ENCODE peak calls at places on chromosome 21, in nine cellular contexts. I, O, V, F, S, A, Z, K and M are unnamed samples.

GRCh38 chr21:42543106-42543847 is 29.6 kb downstream of the SLC37A1 start:
- DNase-seq in O (no peak), A (no peak), K (no peak), V (no peak), S (no peak), I (no peak), Z (no peak), F (no peak), M (no peak)

GRCh38 chr21:44953628-44954021 is 13.8 kb downstream of the SLX9 start:
- DNase-seq in K (no peak), Z (no peak), A (no peak), I (no peak), V (no peak), S (no peak), F (no peak), O (no peak), M (no peak)

GRCh38 chr21:39654951-39655350 is 42.2 kb downstream of the B3GALT5 start:
- DNase-seq in I (no peak), V (no peak), F (no peak), Z (no peak), S (no peak), K (no peak), A (no peak), O (no peak), M (no peak)

GRCh38 chr21:37673801-37674575 is 242.3 kb downstream of the KCNJ6 start:
- DNase-seq in Z (no peak), A (no peak), O (no peak), F (no peak), I (no peak), V (no peak), K (no peak), S (no peak), M (no peak)

GRCh38 chr21:46226920-46227599 is 1.5 kb downstream of the LSS start:
- DNase-seq in S (peak), V (no peak), F (peak), K (no peak), A (no peak), Z (no peak), I (no peak), O (no peak), M (no peak)

GRCh38 chr21:33157303-33157702 is 72.4 kb upstream of the IFNAR2 start:
- DNase-seq in F (peak), S (no peak), K (no peak), I (no peak), V (peak), A (no peak), O (no peak), Z (no peak), M (no peak)

GRCh38 chr21:43905726-43906455 is 40.9 kb downstream of the AGPAT3 start:
- DNase-seq in A (no peak), K (no peak), S (peak), V (no peak), Z (no peak), F (no peak), O (no peak), I (no peak), M (no peak)

GRCh38 chr21:15206514-15206913 is 141.7 kb upstream of the NRIP1 start:
- DNase-seq in S (no peak), K (no peak), F (no peak), V (no peak), O (no peak), A (no peak), Z (no peak), I (no peak), M (no peak)

GRCh38 chr21:36517366-36518075 is 37.6 kb upstream of the CLDN14 start:
- DNase-seq in Z (no peak), A (no peak), K (no peak), O (no peak), S (no peak), I (no peak), F (no peak), V (no peak), M (no peak)

GRCh38 chr21:28308516-28308915 is 684.2 kb downstream of the LTN1 start:
- DNase-seq in V (peak), A (no peak), O (no peak), I (no peak), Z (no peak), F (no peak), K (peak), S (no peak), M (no peak)

GRCh38 chr21:19523731-19524130 is 1120.1 kb upstream of the TMPRSS15 start:
- DNase-seq in F (no peak), K (peak), A (no peak), V (no peak), O (no peak), S (peak), Z (no peak), I (no peak), M (no peak)

GRCh38 chr21:28746166-28746565 is 246.5 kb downstream of the LTN1 start:
- DNase-seq in A (no peak), F (no peak), O (no peak), K (no peak), S (no peak), Z (no peak), I (no peak), V (no peak), M (no peak)

GRCh38 chr21:43333301-43334062 is 93.4 kb downstream of the SIK1 start:
- DNase-seq in A (no peak), V (peak), O (no peak), Z (no peak), K (peak), I (peak), S (peak), F (peak), M (no peak)

GRCh38 chr21:39390212-39390765 is 41.4 kb upstream of the HMGN1 start:
- DNase-seq in I (no peak), K (no peak), F (no peak), Z (no peak), S (no peak), O (no peak), A (no peak), V (no peak), M (no peak)